ENCODE peak calls at places on chromosomes 16 and 17, in six cellular contexts. One of them, this sample, is unnamed. For H3K4me1 and H3K9me3, the result is how much of the 10 kb centered on the place peaks cover.

GRCh38 chr17:32222621-32223020 is 43.0 kb upstream of the RHBDL3 start:
- DNase-seq in lung: no peak
- DNase-seq in SK-N-SH: no peak
- DNase-seq in transverse colon: no peak
- DNase-seq in PC-9: no peak
- DNase-seq in heart left ventricle: no peak
- DNase-seq in this sample: no peak

GRCh38 chr17:10384175-10384574 is 11.4 kb upstream of the MYH13 start:
- DNase-seq in lung: no peak
- DNase-seq in SK-N-SH: no peak
- DNase-seq in transverse colon: no peak
- DNase-seq in PC-9: no peak
- DNase-seq in heart left ventricle: no peak
- DNase-seq in this sample: no peak

GRCh38 chr16:53821487-53821886 is 117.5 kb downstream of the FTO start:
- DNase-seq in lung: no peak
- DNase-seq in SK-N-SH: no peak
- DNase-seq in transverse colon: no peak
- DNase-seq in PC-9: peak
- DNase-seq in heart left ventricle: no peak
- DNase-seq in this sample: no peak

GRCh38 chr16:4053663-4054479 is 62.4 kb downstream of the ADCY9 start:
- DNase-seq in lung: peak
- DNase-seq in SK-N-SH: no peak
- DNase-seq in transverse colon: peak
- DNase-seq in PC-9: peak
- DNase-seq in heart left ventricle: no peak
- DNase-seq in this sample: peak

GRCh38 chr17:6755281-6755680 is 565 bp upstream of the XAF1 start:
- DNase-seq in lung: no peak
- DNase-seq in SK-N-SH: peak
- DNase-seq in transverse colon: peak
- DNase-seq in PC-9: no peak
- DNase-seq in heart left ventricle: peak
- DNase-seq in this sample: no peak

GRCh38 chr16:27401768-27402568 is at the start of gene IL21R:
- DNase-seq in lung: peak
- DNase-seq in SK-N-SH: peak
- DNase-seq in transverse colon: peak
- DNase-seq in PC-9: peak
- DNase-seq in heart left ventricle: peak
- DNase-seq in this sample: peak

GRCh38 chr16:54934536-54935410 is 4.1 kb downstream of the IRX5 start:
- DNase-seq in lung: peak
- DNase-seq in SK-N-SH: peak
- DNase-seq in transverse colon: no peak
- DNase-seq in PC-9: no peak
- DNase-seq in heart left ventricle: peak
- DNase-seq in this sample: no peak

GRCh38 chr16:79845006-79845733 is 244.6 kb upstream of the MAF start:
- DNase-seq in lung: no peak
- DNase-seq in SK-N-SH: no peak
- DNase-seq in transverse colon: no peak
- DNase-seq in PC-9: no peak
- DNase-seq in heart left ventricle: no peak
- DNase-seq in this sample: no peak

GRCh38 chr17:34997355-34997862 is 17.1 kb downstream of the LIG3 start:
- DNase-seq in lung: peak
- DNase-seq in SK-N-SH: no peak
- DNase-seq in transverse colon: peak
- DNase-seq in PC-9: no peak
- DNase-seq in heart left ventricle: peak
- DNase-seq in this sample: peak

GRCh38 chr16:28981517-28981916 is 3.3 kb upstream of the LAT start:
- DNase-seq in lung: no peak
- DNase-seq in SK-N-SH: peak
- DNase-seq in transverse colon: no peak
- DNase-seq in PC-9: no peak
- DNase-seq in heart left ventricle: no peak
- DNase-seq in this sample: no peak

GRCh38 chr17:78621720-78622490 is 44.7 kb upstream of the DNAH17 start:
- DNase-seq in lung: no peak
- DNase-seq in SK-N-SH: no peak
- DNase-seq in transverse colon: no peak
- DNase-seq in PC-9: no peak
- DNase-seq in heart left ventricle: no peak
- DNase-seq in this sample: no peak

GRCh38 chr17:68642118-68642412 is 40.9 kb upstream of the FAM20A start:
- DNase-seq in lung: no peak
- DNase-seq in SK-N-SH: no peak
- DNase-seq in transverse colon: no peak
- DNase-seq in PC-9: no peak
- DNase-seq in heart left ventricle: no peak
- DNase-seq in this sample: no peak

GRCh38 chr16:56946767-56947603 is 14.8 kb upstream of the CETP start:
- DNase-seq in lung: no peak
- DNase-seq in SK-N-SH: no peak
- DNase-seq in transverse colon: peak
- DNase-seq in PC-9: no peak
- DNase-seq in heart left ventricle: no peak
- DNase-seq in this sample: no peak

GRCh38 chr17:48055531-48056245 is 7.5 kb downstream of the NFE2L1 start:
- DNase-seq in lung: no peak
- DNase-seq in SK-N-SH: no peak
- DNase-seq in transverse colon: no peak
- DNase-seq in PC-9: peak
- DNase-seq in heart left ventricle: no peak
- DNase-seq in this sample: no peak

GRCh38 chr17:48056879-48057278 is 8.7 kb downstream of the NFE2L1 start:
- DNase-seq in lung: no peak
- DNase-seq in SK-N-SH: no peak
- DNase-seq in transverse colon: no peak
- DNase-seq in PC-9: no peak
- DNase-seq in heart left ventricle: no peak
- DNase-seq in this sample: no peak

GRCh38 chr17:48057626-48058025 is 9.5 kb downstream of the NFE2L1 start:
- DNase-seq in lung: no peak
- DNase-seq in SK-N-SH: no peak
- DNase-seq in transverse colon: no peak
- DNase-seq in PC-9: no peak
- DNase-seq in heart left ventricle: no peak
- DNase-seq in this sample: no peak

GRCh38 chr17:48054238-48055185 is 6.4 kb downstream of the NFE2L1 start:
- DNase-seq in lung: peak
- DNase-seq in SK-N-SH: peak
- DNase-seq in transverse colon: peak
- DNase-seq in PC-9: no peak
- DNase-seq in heart left ventricle: peak
- DNase-seq in this sample: no peak

DNA sequence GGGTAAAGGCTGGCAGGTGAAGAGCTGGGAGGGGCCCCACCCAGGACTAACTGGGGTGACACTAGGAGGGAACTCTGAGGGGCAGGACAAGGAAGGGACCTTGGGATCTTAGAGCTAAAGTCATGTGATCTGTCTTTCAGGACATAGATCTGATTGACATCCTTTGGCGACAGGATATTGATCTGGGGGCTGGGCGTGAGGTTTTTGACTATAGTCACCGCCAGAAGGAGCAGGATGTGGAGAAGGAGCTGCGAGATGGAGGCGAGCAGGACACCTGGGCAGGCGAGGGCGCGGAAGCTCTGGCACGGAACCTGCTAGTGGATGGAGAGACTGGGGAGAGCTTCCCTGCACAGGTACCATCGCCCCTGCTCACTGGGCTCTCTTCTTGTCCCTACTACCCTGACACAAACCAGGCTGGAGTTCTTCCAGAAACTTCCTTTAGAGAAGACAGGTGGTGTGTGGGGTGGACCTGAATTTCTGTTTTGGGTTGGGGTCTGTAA is 8.1 kb downstream of the NFE2L1 start:
- DNase-seq in lung: no peak
- DNase-seq in SK-N-SH: no peak
- DNase-seq in transverse colon: no peak
- DNase-seq in PC-9: no peak
- DNase-seq in heart left ventricle: no peak
- DNase-seq in this sample: no peak
- H3K4me3 ChIP-seq in lung: no peak
- H3K4me3 ChIP-seq in SK-N-SH: no peak
- H3K4me3 ChIP-seq in transverse colon: no peak
- H3K4me3 ChIP-seq in PC-9: no peak
- H3K4me3 ChIP-seq in heart left ventricle: no peak
- H3K4me3 ChIP-seq in this sample: no peak

GRCh38 chr17:82412535-82413520 is 5.3 kb upstream of the HEXD start:
- DNase-seq in lung: no peak
- DNase-seq in SK-N-SH: peak
- DNase-seq in transverse colon: no peak
- DNase-seq in PC-9: no peak
- DNase-seq in heart left ventricle: peak
- DNase-seq in this sample: no peak
- H3K4me1 ChIP-seq in lung: under half
- H3K4me1 ChIP-seq in SK-N-SH: under half
- H3K4me1 ChIP-seq in transverse colon: under half
- H3K4me1 ChIP-seq in PC-9: under half
- H3K4me1 ChIP-seq in heart left ventricle: under half
- H3K4me1 ChIP-seq in this sample: under half

GRCh38 chr16:35146723-35147458 is 1687.5 kb downstream of the TP53TG3F start:
- DNase-seq in lung: no peak
- DNase-seq in SK-N-SH: no peak
- DNase-seq in transverse colon: no peak
- DNase-seq in PC-9: no peak
- DNase-seq in heart left ventricle: no peak
- DNase-seq in this sample: no peak

GRCh38 chr16:35144212-35144932 is 1685.0 kb downstream of the TP53TG3F start:
- DNase-seq in lung: no peak
- DNase-seq in SK-N-SH: no peak
- DNase-seq in transverse colon: no peak
- DNase-seq in PC-9: no peak
- DNase-seq in heart left ventricle: no peak
- DNase-seq in this sample: peak

GRCh38 chr16:35148748-35149147 is 1689.3 kb downstream of the TP53TG3F start:
- DNase-seq in lung: no peak
- DNase-seq in SK-N-SH: no peak
- DNase-seq in transverse colon: no peak
- DNase-seq in PC-9: no peak
- DNase-seq in heart left ventricle: no peak
- DNase-seq in this sample: no peak

GRCh38 chr16:35147556-35148504 is 1688.4 kb downstream of the TP53TG3F start:
- DNase-seq in lung: no peak
- DNase-seq in SK-N-SH: no peak
- DNase-seq in transverse colon: no peak
- DNase-seq in PC-9: no peak
- DNase-seq in heart left ventricle: no peak
- DNase-seq in this sample: peak

DNA sequence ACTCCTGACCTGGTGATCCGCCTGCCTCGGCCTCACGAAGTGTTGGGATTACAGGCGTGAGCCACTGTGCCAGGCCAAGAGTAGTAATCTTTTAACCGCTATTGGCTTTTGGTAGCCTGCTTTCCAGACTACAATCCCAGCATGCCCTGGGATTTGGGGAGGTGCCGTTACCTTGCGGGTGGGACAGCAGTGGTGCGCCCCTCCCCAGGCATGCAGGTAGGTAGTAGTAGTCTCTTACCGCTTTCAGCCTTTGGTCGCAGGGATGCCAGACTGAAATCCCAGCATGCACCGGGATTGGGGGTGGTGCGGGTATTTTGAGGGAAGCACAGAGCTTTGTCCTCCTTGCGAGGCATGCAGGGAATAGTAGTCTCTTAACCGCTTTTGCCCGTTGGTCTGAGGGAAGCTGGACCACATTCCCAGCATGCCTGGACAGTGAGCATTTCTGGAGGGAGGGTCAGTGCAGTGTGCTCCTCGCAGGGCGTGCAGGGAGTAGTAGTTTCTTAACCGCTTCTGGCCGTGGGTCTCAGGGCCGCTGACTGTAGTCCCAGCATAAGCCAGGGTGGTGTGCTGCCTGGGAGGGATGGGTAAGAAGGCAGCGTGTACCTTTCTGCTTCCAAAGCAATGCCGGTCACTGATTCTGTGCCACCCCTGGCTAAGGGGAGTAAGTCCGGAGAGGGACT is 1686.8 kb downstream of the TP53TG3F start:
- DNase-seq in lung: no peak
- DNase-seq in SK-N-SH: no peak
- DNase-seq in transverse colon: no peak
- DNase-seq in PC-9: no peak
- DNase-seq in heart left ventricle: no peak
- DNase-seq in this sample: no peak
- H3K9me3 ChIP-seq in lung: under half
- H3K9me3 ChIP-seq in SK-N-SH: under half
- H3K9me3 ChIP-seq in transverse colon: under half
- H3K9me3 ChIP-seq in PC-9: under half
- H3K9me3 ChIP-seq in heart left ventricle: under half
- H3K9me3 ChIP-seq in this sample: half or more

GRCh38 chr16:815861-816260 is 15.3 kb upstream of the GNG13 start:
- DNase-seq in lung: no peak
- DNase-seq in SK-N-SH: no peak
- DNase-seq in transverse colon: no peak
- DNase-seq in PC-9: no peak
- DNase-seq in heart left ventricle: no peak
- DNase-seq in this sample: no peak

GRCh38 chr16:813916-814412 is 13.4 kb upstream of the GNG13 start:
- DNase-seq in lung: no peak
- DNase-seq in SK-N-SH: no peak
- DNase-seq in transverse colon: no peak
- DNase-seq in PC-9: no peak
- DNase-seq in heart left ventricle: no peak
- DNase-seq in this sample: no peak

GRCh38 chr16:814974-815373 is 14.4 kb upstream of the GNG13 start:
- DNase-seq in lung: no peak
- DNase-seq in SK-N-SH: no peak
- DNase-seq in transverse colon: no peak
- DNase-seq in PC-9: no peak
- DNase-seq in heart left ventricle: no peak
- DNase-seq in this sample: no peak

GRCh38 chr16:817001-817906 is 16.7 kb upstream of the GNG13 start:
- DNase-seq in lung: no peak
- DNase-seq in SK-N-SH: no peak
- DNase-seq in transverse colon: no peak
- DNase-seq in PC-9: no peak
- DNase-seq in heart left ventricle: no peak
- DNase-seq in this sample: no peak

DNA sequence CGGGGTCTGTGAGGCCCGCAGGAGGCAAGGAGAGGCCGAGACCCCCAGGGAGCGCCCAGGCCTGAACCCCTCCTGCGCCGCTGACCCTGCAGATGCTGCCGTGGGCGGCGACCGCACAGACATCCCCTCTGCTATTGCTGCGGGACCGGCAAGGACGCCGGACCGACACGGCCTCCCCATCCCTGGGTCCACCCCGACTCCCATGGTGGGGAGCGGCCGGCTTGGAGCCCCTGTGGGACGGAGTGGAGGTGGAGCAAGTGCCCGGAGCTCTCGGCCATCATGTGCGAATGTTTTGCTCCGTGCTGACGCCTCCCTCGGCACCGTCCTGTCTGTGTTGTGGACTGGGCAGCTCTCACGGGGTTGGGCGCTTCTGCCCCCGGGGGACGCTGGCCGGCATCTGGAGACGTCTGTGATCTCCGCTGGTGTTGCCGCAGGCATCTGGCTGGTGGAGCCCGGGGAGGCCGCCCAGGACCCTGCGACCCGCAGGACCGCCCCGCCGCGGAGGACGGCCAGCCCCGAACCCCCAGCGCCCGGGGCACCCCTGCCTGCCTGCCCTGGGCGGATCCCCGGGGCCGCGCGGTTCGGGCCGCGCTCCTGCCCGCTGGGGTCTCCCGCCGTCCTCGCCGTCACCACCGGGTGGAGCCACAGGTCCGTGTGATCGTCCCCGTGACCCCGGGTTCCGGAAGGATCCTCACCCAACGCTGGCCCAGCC is 12.8 kb upstream of the GNG13 start:
- DNase-seq in lung: no peak
- DNase-seq in SK-N-SH: peak
- DNase-seq in transverse colon: peak
- DNase-seq in PC-9: peak
- DNase-seq in heart left ventricle: no peak
- DNase-seq in this sample: no peak
- H3K4me3 ChIP-seq in lung: no peak
- H3K4me3 ChIP-seq in SK-N-SH: peak
- H3K4me3 ChIP-seq in transverse colon: no peak
- H3K4me3 ChIP-seq in PC-9: no peak
- H3K4me3 ChIP-seq in heart left ventricle: peak
- H3K4me3 ChIP-seq in this sample: no peak

This sample was measured in mucosa of descending colon.